ENCODE peak calls at places on chromosomes 3 and 15, in nine cellular contexts. K is GM23338, V is PC-3, L is neural progenitor cell, Y is SK-N-SH, C is OCI-LY7, T is hepatocyte, X is GM23248, M is HCT116. S is an unnamed sample.
A peak's percentile ranks its signal among the peaks of the same experiment; 100 is the strongest.

GRCh38 chr3:138496436-138496835 is 62.0 kb downstream of the ESYT3 start:
- DNase-seq in X (no peak), V (no peak), K (peak; percentile 43), Y (no peak), M (no peak), T (no peak), L (no peak), C (no peak), S (no peak)

GRCh38 chr3:42507252-42507651 is 4.8 kb downstream of the VIPR1 start:
- DNase-seq in K (no peak), L (no peak), M (no peak), C (no peak), T (peak; percentile 68), Y (no peak), X (no peak), V (peak; percentile 61), S (no peak)

GRCh38 chr15:77904436-77904821 is 173.1 kb downstream of the TBC1D2B start:
- DNase-seq in K (no peak), C (no peak), X (no peak), L (no peak), Y (no peak), M (no peak), V (no peak), T (no peak), S (no peak)

GRCh38 chr3:11288786-11289637 is 16.8 kb downstream of the ATG7 start:
- DNase-seq in L (no peak), T (peak; percentile 47), K (no peak), M (peak; percentile 18), C (no peak), Y (no peak), V (peak; percentile 94), X (peak; percentile 92), S (no peak)

GRCh38 chr3:36969085-36969484 is 23.8 kb downstream of the EPM2AIP1 start:
- DNase-seq in L (no peak), M (no peak), V (no peak), C (no peak), X (no peak), T (no peak), Y (no peak), K (no peak), S (no peak)

GRCh38 chr3:187021748-187022402 is 91.5 kb downstream of the ST6GAL1 start:
- DNase-seq in M (no peak), C (peak; percentile 88), T (no peak), L (no peak), V (peak; percentile 7), K (no peak), X (no peak), Y (no peak), S (no peak)

GRCh38 chr3:5187152-5187919 is at the start of gene EDEM1:
- DNase-seq in Y (peak; percentile 99), T (peak; percentile 97), X (peak; percentile 99), K (peak; percentile 85), M (peak; percentile 86), V (peak; percentile 98), L (peak; percentile 92), C (peak; percentile 96), S (peak; percentile 95)

GRCh38 chr3:168996622-168997021 is 666.9 kb downstream of the MECOM start:
- DNase-seq in K (no peak), L (no peak), Y (no peak), V (no peak), T (peak; percentile 16), M (no peak), X (no peak), C (no peak), S (peak; percentile 42)

GRCh38 chr3:139935071-139935865 is at the start of gene CLSTN2:
- DNase-seq in T (peak; percentile 88), X (peak; percentile 66), M (no peak), Y (peak; percentile 92), K (peak; percentile 79), V (no peak), L (peak; percentile 92), C (no peak), S (peak; percentile 70)

GRCh38 chr3:188507244-188507720 is 353.3 kb downstream of the LPP start:
- DNase-seq in M (no peak), C (peak; percentile 13), V (no peak), L (no peak), X (peak; percentile 85), T (peak; percentile 32), Y (no peak), K (peak; percentile 49), S (no peak)

GRCh38 chr3:117688583-117688982 is 979.0 kb downstream of the TUSC7 start:
- DNase-seq in X (no peak), C (no peak), V (no peak), M (no peak), T (no peak), L (no peak), K (peak; percentile 70), Y (no peak), S (peak; percentile 75)

GRCh38 chr3:120145498-120146285 is 51.4 kb upstream of the GSK3B start:
- DNase-seq in L (no peak), X (peak; percentile 89), T (peak; percentile 35), K (no peak), C (no peak), M (peak; percentile 55), V (peak; percentile 94), Y (no peak), S (peak; percentile 20)

GRCh38 chr15:80028937-80029336 is 30.5 kb upstream of the ZFAND6 start:
- DNase-seq in T (no peak), L (no peak), V (no peak), C (no peak), X (no peak), Y (no peak), M (no peak), K (peak; percentile 49), S (no peak)

GRCh38 chr3:55815262-55815661 is 328.2 kb upstream of the WNT5A start:
- DNase-seq in L (no peak), M (no peak), V (no peak), Y (no peak), C (no peak), T (no peak), X (no peak), K (no peak), S (no peak)
- TF ChIP-seq EZH2phosphoT487 in L (no peak), M (no peak), V (no peak), Y (no peak), C (no peak), T (no peak), X (no peak), K (no peak), S (no peak)

DNA sequence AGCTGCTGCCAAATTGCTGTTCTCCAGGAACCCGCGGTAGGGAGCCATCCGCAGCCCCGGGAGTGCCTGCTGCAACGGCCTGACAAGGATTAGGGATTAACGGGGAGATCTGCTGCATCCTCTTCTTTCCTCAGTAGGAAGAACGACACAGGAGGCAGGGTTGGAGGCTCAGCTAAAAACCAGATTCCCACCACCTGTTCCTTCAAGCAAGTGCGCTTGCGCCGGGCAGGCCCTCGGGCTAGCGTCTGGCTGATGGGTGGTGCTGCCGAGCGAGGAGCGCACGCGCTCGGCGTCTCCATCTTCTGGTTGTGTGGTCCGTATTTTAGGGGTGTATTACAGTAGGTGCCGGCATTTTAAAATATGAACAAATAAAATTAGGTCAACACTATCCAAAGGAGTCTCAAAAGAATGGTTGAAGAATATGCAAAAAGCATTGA is 25.4 kb upstream of the SLC25A26 start:
- DNase-seq in L (peak; percentile 89), K (peak; percentile 83), Y (peak; percentile 87), X (peak; percentile 76), M (peak; percentile 62), V (peak; percentile 46), C (no peak), T (peak; percentile 60), S (no peak)
- H3K4me3 ChIP-seq in L (peak overlapping the region; percentile 8), K (peak overlapping the region; percentile 40), Y (peak overlapping the region; percentile 47), X (peak overlapping the region; percentile 63), M (peak overlapping the region; percentile 39), V (peak overlapping the region; percentile 64), C (no peak overlapping the region), T (no peak overlapping the region), S (no peak overlapping the region)

GRCh38 chr3:130354430-130354829 is 9.0 kb downstream of the COL6A5 start:
- DNase-seq in K (peak; percentile 3), C (no peak), L (no peak), M (no peak), V (no peak), X (peak; percentile 36), Y (no peak), T (no peak), S (no peak)
- TF ChIP-seq EZH2phosphoT487 in K (no peak), C (no peak), L (no peak), M (no peak), V (no peak), X (no peak), Y (no peak), T (no peak), S (no peak)

GRCh38 chr15:58331562-58331902 is 100.3 kb upstream of the LIPC start:
- DNase-seq in L (no peak), T (peak; percentile 26), Y (no peak), X (peak; percentile 83), C (no peak), V (no peak), M (no peak), K (no peak), S (no peak)
- H3K4me3 ChIP-seq in L (no peak overlapping the region), T (no peak overlapping the region), Y (no peak overlapping the region), X (peak overlapping the region; percentile 49), C (peak overlapping the region; percentile 4), V (peak overlapping the region; percentile 25), M (peak overlapping the region; percentile 35), K (no peak overlapping the region), S (peak overlapping the region; percentile 9)

GRCh38 chr15:50765202-50765967 is at the start of gene SPPL2A:
- DNase-seq in M (peak; percentile 37), Y (peak; percentile 96), K (peak; percentile 88), T (peak; percentile 94), C (peak; percentile 83), L (peak; percentile 88), V (peak; percentile 65), X (peak; percentile 94), S (peak; percentile 74)

GRCh38 chr15:50767332-50767861 is 1.9 kb upstream of the SPPL2A start:
- DNase-seq in M (no peak), C (no peak), Y (no peak), T (no peak), L (no peak), K (no peak), V (peak; percentile 64), X (no peak), S (no peak)

GRCh38 chr15:50758712-50759205 is 6.7 kb downstream of the SPPL2A start:
- DNase-seq in K (no peak), C (no peak), T (no peak), X (peak; percentile 32), Y (no peak), V (no peak), M (no peak), L (no peak), S (no peak)

GRCh38 chr15:50764331-50765201 is 940 bp downstream of the SPPL2A start:
- DNase-seq in L (peak; percentile 5), T (no peak), Y (peak; percentile 23), M (no peak), V (peak; percentile 2), K (no peak), C (peak; percentile 41), X (peak; percentile 50), S (peak; percentile 83)
- TF ChIP-seq EZH2phosphoT487 in L (no peak), T (no peak), Y (no peak), M (no peak), V (no peak), K (no peak), C (no peak), X (no peak), S (no peak)

DNA sequence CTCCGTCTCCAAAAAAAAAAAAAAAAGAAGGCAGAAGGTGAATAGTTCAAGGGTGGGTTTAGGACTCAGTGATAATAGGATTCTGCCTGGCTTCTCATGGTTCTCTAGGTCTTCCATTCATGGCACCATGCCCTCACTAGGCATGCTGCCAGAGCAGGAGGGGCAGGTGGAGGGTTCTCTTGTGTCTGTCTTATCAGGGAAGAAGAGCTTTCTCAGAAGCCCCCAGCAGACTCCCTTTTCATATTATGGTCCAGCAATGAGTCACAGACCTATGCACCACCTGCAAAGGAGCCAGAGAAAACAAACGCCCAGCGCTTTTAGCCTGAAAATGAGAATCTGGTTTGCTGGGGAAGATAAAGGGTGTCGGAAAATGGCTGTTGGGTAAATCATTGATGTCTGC is 3.0 kb downstream of the CCR2 start:
- DNase-seq in V (no peak), L (no peak), T (no peak), X (no peak), M (no peak), Y (no peak), C (no peak), K (no peak), S (no peak)
- H3K4me3 ChIP-seq in V (no peak overlapping the region), L (no peak overlapping the region), T (no peak overlapping the region), X (no peak overlapping the region), M (no peak overlapping the region), Y (no peak overlapping the region), C (no peak overlapping the region), K (no peak overlapping the region), S (no peak overlapping the region)